ENCODE peak calls at places on chromosome 15, in nine cellular contexts. Z is lower lobe of right lung; R is CD8-positive, alpha-beta T cell; V is GM23338; U is PC-9; F is thoracic aorta; D is HCT116; B is ovary; Y is GM23248. G is an unnamed sample.
A peak's percentile ranks its signal among the peaks of the same experiment; 100 is the strongest.

GRCh38 chr15:76147906-76148553 is 88.2 kb downstream of the TMEM266 start:
- DNase-seq in Z (no peak), R (peak; percentile 64), V (peak; percentile 76), U (peak; percentile 71), F (no peak), D (peak; percentile 12), B (peak; percentile 77), Y (peak; percentile 52), G (peak; percentile 79)

GRCh38 chr15:39558421-39558820 is 22.5 kb upstream of the THBS1 start:
- DNase-seq in Z (no peak), R (no peak), V (no peak), U (no peak), F (no peak), D (no peak), B (no peak), Y (no peak), G (no peak)

GRCh38 chr15:77502379-77503095 is 81.8 kb downstream of the HMG20A start:
- DNase-seq in Z (no peak), R (no peak), V (no peak), U (no peak), F (no peak), D (no peak), B (no peak), Y (no peak), G (no peak)

GRCh38 chr15:62066663-62067447 is at the start of gene C2CD4A:
- DNase-seq in Z (peak; percentile 83), R (peak; percentile 65), V (peak; percentile 97), U (peak; percentile 72), F (no peak), D (peak; percentile 70), B (peak; percentile 77), Y (peak; percentile 56), G (peak; percentile 58)

GRCh38 chr15:61687124-61687523 is 373.1 kb downstream of the VPS13C start:
- DNase-seq in Z (no peak), R (no peak), V (no peak), U (no peak), F (no peak), D (no peak), B (no peak), Y (no peak), G (no peak)

GRCh38 chr15:68642491-68642845 is 63.7 kb downstream of the CORO2B start:
- DNase-seq in Z (no peak), R (no peak), V (peak; percentile 48), U (no peak), F (no peak), D (no peak), B (peak; percentile 38), Y (no peak), G (no peak)

GRCh38 chr15:89068325-89068784 is 19.9 kb upstream of the ABHD2 start:
- DNase-seq in Z (no peak), R (no peak), V (no peak), U (no peak), F (no peak), D (no peak), B (no peak), Y (peak; percentile 97), G (no peak)

GRCh38 chr15:74202461-74203401 is at the start of gene STRA6:
- DNase-seq in Z (no peak), R (no peak), V (peak; percentile 95), U (peak; percentile 86), F (no peak), D (no peak), B (peak; percentile 51), Y (no peak), G (no peak)

GRCh38 chr15:75203908-75204263 is 2.2 kb downstream of the C15orf39 start:
- DNase-seq in Z (no peak), R (no peak), V (no peak), U (no peak), F (no peak), D (no peak), B (no peak), Y (no peak), G (no peak)

GRCh38 chr15:40290540-40291087 is 7.8 kb upstream of the ANKRD63 start:
- DNase-seq in Z (no peak), R (no peak), V (peak; percentile 60), U (no peak), F (no peak), D (no peak), B (no peak), Y (no peak), G (no peak)

GRCh38 chr15:70998319-70998718 is 105.7 kb downstream of the LRRC49 start:
- DNase-seq in Z (no peak), R (no peak), V (no peak), U (no peak), F (no peak), D (no peak), B (no peak), Y (no peak), G (no peak)

GRCh38 chr15:82139823-82140268 is 94.0 kb upstream of the MEX3B start:
- DNase-seq in Z (no peak), R (no peak), V (peak; percentile 85), U (no peak), F (no peak), D (peak; percentile 33), B (no peak), Y (peak; percentile 85), G (no peak)

GRCh38 chr15:89401636-89402252 is 67.1 kb upstream of the POLG start:
- DNase-seq in Z (no peak), R (no peak), V (no peak), U (no peak), F (no peak), D (no peak), B (no peak), Y (peak; percentile 73), G (no peak)

GRCh38 chr15:63913786-63914185 is 80.0 kb upstream of the HERC1 start:
- DNase-seq in Z (no peak), R (no peak), V (no peak), U (no peak), F (no peak), D (no peak), B (no peak), Y (peak; percentile 32), G (no peak)

GRCh38 chr15:99509686-99510461 is 55.9 kb upstream of the MEF2A start:
- DNase-seq in Z (no peak), R (no peak), V (no peak), U (no peak), F (no peak), D (no peak), B (no peak), Y (no peak), G (peak; percentile 58)

GRCh38 chr15:48221261-48221660 is 15.2 kb downstream of the SLC12A1 start:
- DNase-seq in Z (no peak), R (no peak), V (no peak), U (no peak), F (no peak), D (no peak), B (no peak), Y (no peak), G (no peak)

GRCh38 chr15:34942363-34942762 is 27.2 kb downstream of the AQR start:
- DNase-seq in Z (no peak), R (no peak), V (no peak), U (no peak), F (no peak), D (no peak), B (no peak), Y (no peak), G (no peak)

GRCh38 chr15:40340038-40340739 is 550 bp downstream of the CCDC9B start:
- DNase-seq in Z (peak; percentile 70), R (no peak), V (no peak), U (no peak), F (peak; percentile 63), D (no peak), B (peak; percentile 92), Y (peak; percentile 77), G (peak; percentile 66)

GRCh38 chr15:89143503-89144162 is 55.4 kb downstream of the ABHD2 start:
- DNase-seq in Z (no peak), R (no peak), V (no peak), U (peak; percentile 21), F (no peak), D (no peak), B (no peak), Y (peak; percentile 86), G (no peak)

DNA sequence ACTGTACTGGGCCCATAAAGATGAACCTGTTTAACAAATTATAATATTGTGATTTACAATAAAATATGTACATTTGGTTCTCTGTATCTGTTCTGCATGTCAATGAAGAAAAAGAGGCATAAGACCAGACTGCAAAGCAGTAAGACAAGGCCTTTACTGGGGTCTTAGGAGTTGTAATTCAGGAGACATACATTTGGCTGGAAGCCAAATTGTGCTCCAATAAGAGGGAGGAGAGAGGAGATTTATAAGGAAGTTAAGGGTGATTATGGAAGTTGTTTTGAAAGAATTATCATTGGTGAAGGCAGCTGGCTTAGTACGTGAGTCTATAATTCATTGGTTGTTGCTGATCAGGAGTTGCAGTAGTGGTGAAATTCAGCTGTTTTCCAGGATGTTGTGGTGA is 28.6 kb upstream of the SPPL2A start:
- DNase-seq in Z (no peak), R (no peak), V (no peak), U (no peak), F (no peak), D (no peak), B (no peak), Y (no peak), G (no peak)
- H3K4me3 ChIP-seq in Z (no peak overlapping the region), R (no peak overlapping the region), V (no peak overlapping the region), U (no peak overlapping the region), F (no peak overlapping the region), D (no peak overlapping the region), B (no peak overlapping the region), Y (no peak overlapping the region), G (no peak overlapping the region)

GRCh38 chr15:58114812-58115211 is 23.4 kb upstream of the AQP9 start:
- DNase-seq in Z (no peak), R (no peak), V (no peak), U (no peak), F (no peak), D (no peak), B (no peak), Y (no peak), G (no peak)
- H3K4me1 ChIP-seq in Z (no peaks in the 10 kb centered on the region), R (no peaks in the 10 kb centered on the region), V (peaks cover 13% of the 10 kb centered on the region), U (no peaks in the 10 kb centered on the region), F (no peaks in the 10 kb centered on the region), D (no peaks in the 10 kb centered on the region), B (no peaks in the 10 kb centered on the region), Y (no peaks in the 10 kb centered on the region), G (no peaks in the 10 kb centered on the region)

GRCh38 chr15:54373332-54373731 is 395.1 kb downstream of the UNC13C start:
- DNase-seq in Z (no peak), R (no peak), V (no peak), U (no peak), F (no peak), D (no peak), B (no peak), Y (no peak), G (no peak)
- H3K27ac ChIP-seq in Z (no peak overlapping the region), R (no peak overlapping the region), V (no peak overlapping the region), U (no peak overlapping the region), F (no peak overlapping the region), D (no peak overlapping the region), B (no peak overlapping the region), Y (no peak overlapping the region), G (no peak overlapping the region)

GRCh38 chr15:27833974-27834373 is 265.1 kb downstream of the OCA2 start:
- DNase-seq in Z (no peak), R (no peak), V (no peak), U (no peak), F (no peak), D (no peak), B (no peak), Y (no peak), G (no peak)
- H3K4me3 ChIP-seq in Z (no peak overlapping the region), R (no peak overlapping the region), V (no peak overlapping the region), U (no peak overlapping the region), F (no peak overlapping the region), D (no peak overlapping the region), B (no peak overlapping the region), Y (no peak overlapping the region), G (no peak overlapping the region)

GRCh38 chr15:52667597-52667996 is 11.6 kb downstream of the ATOSA start:
- DNase-seq in Z (no peak), R (no peak), V (no peak), U (no peak), F (no peak), D (no peak), B (no peak), Y (no peak), G (no peak)
- H3K4me1 ChIP-seq in Z (peaks cover 6% of the 10 kb centered on the region), R (no peaks in the 10 kb centered on the region), V (peaks cover 4% of the 10 kb centered on the region), U (no peaks in the 10 kb centered on the region), F (peaks cover 6% of the 10 kb centered on the region), D (no peaks in the 10 kb centered on the region), B (no peaks in the 10 kb centered on the region), Y (no peaks in the 10 kb centered on the region), G (no peaks in the 10 kb centered on the region)